ENCODE peak calls at places on chromosomes 3 and 15, in seven cellular contexts. P, D, W, F, H, A and V are unnamed samples.

GRCh38 chr3:31077021-31077601 is 182.7 kb upstream of the GADL1 start:
- DNase-seq in A (no peak), W (no peak), H (peak; percentile 73), D (peak; percentile 30), P (no peak), F (no peak), V (no peak)

GRCh38 chr3:177441813-177442646 is 244.7 kb upstream of the TBL1XR1 start:
- DNase-seq in A (no peak), F (peak; percentile 52), D (peak; percentile 75), H (no peak), W (no peak), P (no peak), V (peak; percentile 76)

GRCh38 chr3:48463703-48464102 is 17.2 kb downstream of the ATRIP start:
- DNase-seq in D (no peak), H (no peak), P (no peak), F (no peak), W (no peak), A (no peak), V (no peak)

GRCh38 chr3:55780913-55781312 is 293.8 kb upstream of the WNT5A start:
- DNase-seq in F (no peak), H (no peak), P (no peak), D (no peak), W (no peak), A (no peak), V (no peak)

GRCh38 chr3:23763040-23763477 is 42.7 kb upstream of the UBE2E1 start:
- DNase-seq in F (peak; percentile 27), D (no peak), W (no peak), H (peak; percentile 43), P (peak; percentile 57), A (no peak), V (peak; percentile 60)

GRCh38 chr15:68335251-68335650 is 57.7 kb downstream of the FEM1B start:
- DNase-seq in H (peak; percentile 58), F (no peak), D (no peak), W (no peak), P (no peak), A (no peak), V (no peak)

GRCh38 chr15:80902298-80902801 is 87.3 kb downstream of the MESD start:
- DNase-seq in F (no peak), H (no peak), W (no peak), P (no peak), D (no peak), A (no peak), V (no peak)

GRCh38 chr15:68365140-68365745 is 66.7 kb downstream of the ITGA11 start:
- DNase-seq in F (no peak), H (no peak), W (no peak), P (no peak), A (no peak), D (no peak), V (no peak)

GRCh38 chr15:100807028-100807427 is 72.6 kb upstream of the ALDH1A3 start:
- DNase-seq in D (no peak), A (no peak), F (no peak), H (no peak), P (no peak), W (peak; percentile 5), V (no peak)

GRCh38 chr3:100264242-100264641 is 3.5 kb downstream of the TBC1D23 start:
- DNase-seq in F (no peak), D (no peak), P (no peak), A (no peak), H (no peak), W (no peak), V (no peak)

GRCh38 chr3:129230311-129231019 is 18.9 kb upstream of the COPG1 start:
- DNase-seq in D (no peak), A (no peak), P (no peak), F (no peak), W (no peak), H (peak; percentile 57), V (no peak)

GRCh38 chr15:70778258-70779076 is 15.1 kb upstream of the UACA start:
- DNase-seq in A (no peak), F (no peak), H (peak; percentile 44), P (no peak), W (no peak), D (no peak), V (no peak)

GRCh38 chr3:39141211-39141995 is 12.0 kb downstream of the CSRNP1 start:
- DNase-seq in P (peak; percentile 75), F (no peak), H (peak; percentile 51), A (peak; percentile 91), W (peak; percentile 76), D (no peak), V (no peak)

GRCh38 chr15:31550211-31550848 is 223.7 kb downstream of the KLF13 start:
- DNase-seq in W (no peak), A (no peak), P (no peak), D (no peak), H (no peak), F (no peak), V (no peak)